ENCODE peak calls at places on chromosomes 3 and 15, in seven cellular contexts. One of them, this sample, is unnamed.

GRCh38 chr3:172177046-172177445 is 137.7 kb downstream of the FNDC3B start:
- DNase-seq in cardiac muscle cell: no peak
- DNase-seq in neural progenitor cell: no peak
- DNase-seq in OCI-LY7: no peak
- DNase-seq in CD8-positive, alpha-beta T cell: no peak
- DNase-seq in esophagus squamous epithelium: no peak
- DNase-seq in HepG2: no peak
- DNase-seq in this sample: no peak

GRCh38 chr15:96243701-96244100 is 86.8 kb upstream of the NR2F2 start:
- DNase-seq in cardiac muscle cell: no peak
- DNase-seq in neural progenitor cell: no peak
- DNase-seq in OCI-LY7: no peak
- DNase-seq in CD8-positive, alpha-beta T cell: no peak
- DNase-seq in esophagus squamous epithelium: no peak
- DNase-seq in HepG2: no peak
- DNase-seq in this sample: no peak

GRCh38 chr15:63679588-63679987 is 82.4 kb downstream of the FBXL22 start:
- DNase-seq in cardiac muscle cell: no peak
- DNase-seq in neural progenitor cell: no peak
- DNase-seq in OCI-LY7: no peak
- DNase-seq in CD8-positive, alpha-beta T cell: no peak
- DNase-seq in esophagus squamous epithelium: no peak
- DNase-seq in HepG2: no peak
- DNase-seq in this sample: no peak

GRCh38 chr3:11717768-11718581 is 74.3 kb upstream of the VGLL4 start:
- DNase-seq in cardiac muscle cell: peak
- DNase-seq in neural progenitor cell: peak
- DNase-seq in OCI-LY7: peak
- DNase-seq in CD8-positive, alpha-beta T cell: no peak
- DNase-seq in esophagus squamous epithelium: no peak
- DNase-seq in HepG2: peak
- DNase-seq in this sample: no peak

GRCh38 chr3:111072016-111072891 is 638 bp downstream of the NECTIN3 start:
- DNase-seq in cardiac muscle cell: peak
- DNase-seq in neural progenitor cell: peak
- DNase-seq in OCI-LY7: no peak
- DNase-seq in CD8-positive, alpha-beta T cell: peak
- DNase-seq in esophagus squamous epithelium: no peak
- DNase-seq in HepG2: peak
- DNase-seq in this sample: peak

GRCh38 chr3:106345353-106346027 is 476.7 kb upstream of the CBLB start:
- DNase-seq in cardiac muscle cell: no peak
- DNase-seq in neural progenitor cell: no peak
- DNase-seq in OCI-LY7: no peak
- DNase-seq in CD8-positive, alpha-beta T cell: no peak
- DNase-seq in esophagus squamous epithelium: no peak
- DNase-seq in HepG2: no peak
- DNase-seq in this sample: no peak

GRCh38 chr15:45364271-45364670 is 14.1 kb downstream of the GATM start:
- DNase-seq in cardiac muscle cell: no peak
- DNase-seq in neural progenitor cell: no peak
- DNase-seq in OCI-LY7: no peak
- DNase-seq in CD8-positive, alpha-beta T cell: no peak
- DNase-seq in esophagus squamous epithelium: no peak
- DNase-seq in HepG2: no peak
- DNase-seq in this sample: no peak

GRCh38 chr3:135503429-135504083 is 462.0 kb upstream of the PPP2R3A start:
- DNase-seq in cardiac muscle cell: peak
- DNase-seq in neural progenitor cell: peak
- DNase-seq in OCI-LY7: peak
- DNase-seq in CD8-positive, alpha-beta T cell: no peak
- DNase-seq in esophagus squamous epithelium: no peak
- DNase-seq in HepG2: peak
- DNase-seq in this sample: peak

GRCh38 chr15:98439523-98439942 is 208.8 kb upstream of the IGF1R start:
- DNase-seq in cardiac muscle cell: no peak
- DNase-seq in neural progenitor cell: no peak
- DNase-seq in OCI-LY7: no peak
- DNase-seq in CD8-positive, alpha-beta T cell: no peak
- DNase-seq in esophagus squamous epithelium: no peak
- DNase-seq in HepG2: no peak
- DNase-seq in this sample: no peak

DNA sequence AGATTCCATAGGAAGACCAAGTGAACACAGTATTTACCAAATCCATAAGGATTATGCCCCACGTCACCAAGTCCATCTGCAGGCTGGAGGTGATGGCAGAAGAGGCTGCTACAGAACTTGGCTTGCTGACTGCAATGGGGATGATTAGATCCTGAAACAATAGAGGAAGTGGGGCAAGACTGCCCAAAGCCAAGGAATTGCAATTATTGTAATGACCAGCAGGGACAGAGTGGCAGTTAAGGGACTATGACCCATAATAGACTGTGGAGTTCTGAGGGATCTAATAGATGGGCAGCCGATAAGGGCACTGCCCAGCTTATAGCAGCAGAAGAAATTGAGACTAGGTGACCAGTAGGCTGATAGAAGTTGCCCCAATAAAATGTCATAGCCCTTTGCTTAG is 108.4 kb downstream of the MINAR1 start:
- DNase-seq in cardiac muscle cell: no peak
- DNase-seq in neural progenitor cell: no peak
- DNase-seq in OCI-LY7: peak
- DNase-seq in CD8-positive, alpha-beta T cell: no peak
- DNase-seq in esophagus squamous epithelium: no peak
- DNase-seq in HepG2: no peak
- DNase-seq in this sample: no peak
- TF ChIP-seq CTCF in cardiac muscle cell: no peak
- TF ChIP-seq CTCF in neural progenitor cell: peak
- TF ChIP-seq CTCF in OCI-LY7: peak
- TF ChIP-seq CTCF in CD8-positive, alpha-beta T cell: no peak
- TF ChIP-seq CTCF in esophagus squamous epithelium: no peak
- TF ChIP-seq CTCF in HepG2: no peak
- TF ChIP-seq CTCF in this sample: no peak

DNA sequence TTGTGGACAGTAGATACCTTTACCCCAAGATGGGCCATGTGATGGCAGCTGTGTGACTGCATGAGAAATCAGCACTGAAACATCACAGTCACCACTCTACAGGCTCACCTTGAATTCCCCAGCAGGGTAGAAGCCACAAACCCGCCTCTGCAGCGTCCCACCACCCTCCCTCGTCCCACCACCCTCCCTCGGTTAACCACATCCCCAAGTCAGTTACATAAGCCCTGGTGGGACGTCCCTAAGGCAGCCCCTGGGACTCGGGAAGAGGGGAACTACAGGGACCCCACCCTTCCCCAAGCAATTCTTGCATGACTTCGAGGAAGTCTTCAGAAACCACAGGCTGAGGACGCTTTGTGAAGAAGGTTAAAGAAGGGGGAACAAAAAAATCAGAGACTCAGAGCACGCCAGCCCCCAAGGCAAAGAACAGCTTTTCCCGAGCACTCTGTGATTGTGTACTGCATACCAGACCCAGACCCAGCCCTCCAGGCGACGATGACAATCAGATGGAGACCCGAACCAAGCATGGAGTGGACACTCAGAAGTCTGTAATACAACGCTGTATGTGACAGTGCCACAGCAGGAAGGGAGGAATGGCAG is 60.5 kb downstream of the SH3BP5 start:
- DNase-seq in cardiac muscle cell: no peak
- DNase-seq in neural progenitor cell: no peak
- DNase-seq in OCI-LY7: peak
- DNase-seq in CD8-positive, alpha-beta T cell: peak
- DNase-seq in esophagus squamous epithelium: peak
- DNase-seq in HepG2: no peak
- DNase-seq in this sample: no peak
- H3K4me3 ChIP-seq in cardiac muscle cell: no peak
- H3K4me3 ChIP-seq in neural progenitor cell: no peak
- H3K4me3 ChIP-seq in OCI-LY7: no peak
- H3K4me3 ChIP-seq in CD8-positive, alpha-beta T cell: no peak
- H3K4me3 ChIP-seq in esophagus squamous epithelium: no peak
- H3K4me3 ChIP-seq in HepG2: no peak
- H3K4me3 ChIP-seq in this sample: no peak

DNA sequence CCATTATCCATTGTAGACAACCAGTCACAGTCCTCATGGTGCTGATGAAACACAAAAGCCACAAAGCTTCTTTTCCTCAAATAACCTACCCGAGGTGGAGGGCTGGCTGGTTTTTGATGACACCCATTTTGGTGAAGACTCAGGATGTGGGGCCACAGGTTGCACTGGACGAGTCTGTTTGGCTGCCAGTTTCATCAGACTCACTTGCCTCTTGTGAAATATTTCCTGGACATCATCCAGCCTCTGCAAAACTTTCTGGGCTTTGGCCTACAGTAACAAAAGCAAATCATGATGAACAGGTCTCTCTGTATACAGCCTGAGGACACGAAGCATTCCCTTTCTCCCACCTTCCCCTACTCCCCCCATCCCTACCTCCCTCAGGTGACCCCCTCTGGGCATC is 42.2 kb downstream of the B3GNT5 start:
- DNase-seq in cardiac muscle cell: no peak
- DNase-seq in neural progenitor cell: no peak
- DNase-seq in OCI-LY7: no peak
- DNase-seq in CD8-positive, alpha-beta T cell: no peak
- DNase-seq in esophagus squamous epithelium: no peak
- DNase-seq in HepG2: peak
- DNase-seq in this sample: peak
- H3K27ac ChIP-seq in cardiac muscle cell: no peak
- H3K27ac ChIP-seq in neural progenitor cell: no peak
- H3K27ac ChIP-seq in OCI-LY7: no peak
- H3K27ac ChIP-seq in CD8-positive, alpha-beta T cell: no peak
- H3K27ac ChIP-seq in esophagus squamous epithelium: peak
- H3K27ac ChIP-seq in HepG2: no peak
- H3K27ac ChIP-seq in this sample: no peak

DNA sequence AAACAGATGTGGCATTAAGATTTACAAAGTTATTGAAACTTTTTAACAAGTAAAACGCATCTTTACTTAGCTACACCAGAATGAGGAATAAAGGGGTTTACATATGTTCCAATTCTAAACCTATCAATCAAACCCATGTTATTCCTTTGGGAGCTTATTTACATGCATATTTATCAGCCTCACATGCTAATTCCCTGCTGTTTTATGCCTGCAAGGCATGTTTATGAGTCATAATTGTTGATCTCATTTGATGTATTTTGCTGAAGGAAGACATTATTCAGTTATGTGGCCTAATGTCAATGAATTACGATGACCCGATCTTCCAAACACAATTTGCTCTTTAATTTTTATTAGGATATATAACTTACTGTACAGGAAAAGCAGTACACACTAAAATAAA is 272.9 kb downstream of the TBC1D5 start:
- DNase-seq in cardiac muscle cell: no peak
- DNase-seq in neural progenitor cell: no peak
- DNase-seq in OCI-LY7: no peak
- DNase-seq in CD8-positive, alpha-beta T cell: no peak
- DNase-seq in esophagus squamous epithelium: no peak
- DNase-seq in HepG2: no peak
- DNase-seq in this sample: no peak
- TF ChIP-seq CTCF in cardiac muscle cell: no peak
- TF ChIP-seq CTCF in neural progenitor cell: no peak
- TF ChIP-seq CTCF in OCI-LY7: no peak
- TF ChIP-seq CTCF in CD8-positive, alpha-beta T cell: no peak
- TF ChIP-seq CTCF in esophagus squamous epithelium: no peak
- TF ChIP-seq CTCF in HepG2: no peak
- TF ChIP-seq CTCF in this sample: no peak

GRCh38 chr3:22106213-22106867 is 355.3 kb upstream of the ZNF385D start:
- DNase-seq in cardiac muscle cell: no peak
- DNase-seq in neural progenitor cell: no peak
- DNase-seq in OCI-LY7: no peak
- DNase-seq in CD8-positive, alpha-beta T cell: no peak
- DNase-seq in esophagus squamous epithelium: no peak
- DNase-seq in HepG2: no peak
- DNase-seq in this sample: no peak

GRCh38 chr3:22098000-22098399 is 347.0 kb upstream of the ZNF385D start:
- DNase-seq in cardiac muscle cell: no peak
- DNase-seq in neural progenitor cell: no peak
- DNase-seq in OCI-LY7: no peak
- DNase-seq in CD8-positive, alpha-beta T cell: no peak
- DNase-seq in esophagus squamous epithelium: no peak
- DNase-seq in HepG2: no peak
- DNase-seq in this sample: no peak

GRCh38 chr3:22103423-22103822 is 352.4 kb upstream of the ZNF385D start:
- DNase-seq in cardiac muscle cell: no peak
- DNase-seq in neural progenitor cell: no peak
- DNase-seq in OCI-LY7: no peak
- DNase-seq in CD8-positive, alpha-beta T cell: no peak
- DNase-seq in esophagus squamous epithelium: no peak
- DNase-seq in HepG2: no peak
- DNase-seq in this sample: no peak
- H3K4me3 ChIP-seq in cardiac muscle cell: no peak
- H3K4me3 ChIP-seq in neural progenitor cell: no peak
- H3K4me3 ChIP-seq in OCI-LY7: no peak
- H3K4me3 ChIP-seq in CD8-positive, alpha-beta T cell: no peak
- H3K4me3 ChIP-seq in esophagus squamous epithelium: no peak
- H3K4me3 ChIP-seq in HepG2: no peak
- H3K4me3 ChIP-seq in this sample: no peak

This sample was measured in dorsolateral prefrontal cortex.